ENCODE peak calls at places on chromosome 16, in ten cellular contexts. C is CD4-positive, CD25-positive, alpha-beta regulatory T cell; B is stimulated activated naive CD8-positive, alpha-beta T cell treated with anti-CD3 and anti-CD28 coated beads, Interleukin-15, amount 100 ng/mL, for 72 hours; T is activated CD8-positive, alpha-beta memory T cell treated with anti-CD3 and anti-CD28 coated beads, Interleukin-2, amount 10 ng/mL, durations not matched to agents 7 days and 5 days; U is psoas muscle; Z is memory B cell; S is naive thymus-derived CD8-positive, alpha-beta T cell; F is IMR-90; E is activated B cell treated with CpG ODN at 0.5 μM for 24 hours; A is foreskin keratinocyte. K is an unnamed sample.

GRCh38 chr16:70696368-70696767 is 10.5 kb upstream of the MTSS2 start:
- ATAC-seq in Z (no peak), B (no peak), A (no peak), F (no peak), T (no peak), E (no peak), S (peak), C (no peak), U (no peak), K (no peak)

GRCh38 chr16:29989111-29989858 is 6.1 kb downstream of the HIRIP3 start:
- ATAC-seq in Z (no peak), E (no peak), T (no peak), S (no peak), U (no peak), A (no peak), F (no peak), C (no peak), B (no peak), K (no peak)

GRCh38 chr16:81551821-81552304 is 107.3 kb downstream of the CMIP start:
- ATAC-seq in U (no peak), C (no peak), B (peak), F (peak), Z (no peak), T (no peak), E (no peak), A (no peak), S (no peak), K (no peak)

GRCh38 chr16:489606-490005 is 37.9 kb upstream of the CAPN15 start:
- ATAC-seq in T (no peak), S (no peak), A (no peak), E (no peak), Z (no peak), U (no peak), C (no peak), F (no peak), B (no peak), K (no peak)

GRCh38 chr16:88754912-88755744 is 29.9 kb downstream of the PIEZO1 start:
- ATAC-seq in U (no peak), E (no peak), B (no peak), Z (peak), A (peak), T (no peak), C (no peak), F (peak), S (no peak), K (no peak)

GRCh38 chr16:10629592-10629963 is 49.2 kb upstream of the EMP2 start:
- ATAC-seq in U (no peak), T (no peak), E (no peak), A (peak), B (no peak), F (no peak), Z (no peak), C (no peak), S (no peak), K (no peak)

GRCh38 chr16:35798885-35799426 is 2339.5 kb downstream of the TP53TG3F start:
- ATAC-seq in S (no peak), C (no peak), Z (no peak), U (no peak), E (no peak), F (no peak), A (no peak), T (no peak), B (no peak), K (no peak)

GRCh38 chr16:87685766-87686165 is 80.0 kb downstream of the KLHDC4 start:
- ATAC-seq in U (no peak), A (no peak), Z (no peak), F (no peak), C (no peak), E (no peak), S (no peak), B (no peak), T (no peak), K (no peak)

GRCh38 chr16:75279277-75279676 is 27.9 kb upstream of the BCAR1 start:
- ATAC-seq in S (no peak), T (no peak), A (peak), E (no peak), F (peak), U (peak), C (no peak), B (no peak), Z (no peak), K (no peak)

GRCh38 chr16:1143761-1144450 is 9.0 kb upstream of the CACNA1H start:
- ATAC-seq in Z (no peak), E (no peak), T (no peak), B (no peak), F (no peak), S (no peak), C (no peak), A (no peak), U (no peak), K (no peak)

GRCh38 chr16:11164482-11165270 is 91.3 kb downstream of the SOCS1 start:
- ATAC-seq in U (no peak), S (no peak), A (no peak), F (no peak), C (no peak), B (no peak), E (no peak), Z (no peak), T (no peak), K (no peak)

GRCh38 chr16:75099738-75100615 is 16.6 kb downstream of the LDHD start:
- ATAC-seq in T (peak), U (peak), Z (no peak), C (peak), S (peak), F (peak), E (no peak), B (peak), A (peak), K (peak)

GRCh38 chr16:1687427-1688316 is 9.6 kb downstream of the JPT2 start:
- ATAC-seq in C (no peak), T (no peak), U (no peak), S (no peak), A (no peak), Z (no peak), E (no peak), F (no peak), B (no peak), K (no peak)

GRCh38 chr16:90072442-90073105 is 4.6 kb downstream of the PRDM7 start:
- ATAC-seq in E (no peak), C (no peak), Z (no peak), A (no peak), F (no peak), T (no peak), B (no peak), S (no peak), U (no peak), K (no peak)

GRCh38 chr16:58102665-58103427 is 26.3 kb downstream of the CFAP20 start:
- ATAC-seq in A (no peak), S (no peak), Z (no peak), T (no peak), C (no peak), F (no peak), B (no peak), E (no peak), U (no peak), K (no peak)

GRCh38 chr16:81166417-81167300 is 70.5 kb upstream of the GCSH start:
- ATAC-seq in B (no peak), F (no peak), Z (no peak), E (no peak), T (no peak), S (no peak), U (no peak), A (no peak), C (no peak), K (no peak)

K was measured in activated T-helper 17 cell treated with anti-CD3 and anti-CD28 coated beads, Interleukin-2, amount 50 U/mL, for 72 hours.